ENCODE peak calls at places on chromosomes 16 and 17, in five cellular contexts. V is H54, B is EL, N is SW 1271, O is GM23248. G is an unnamed sample.

GRCh38 chr16:12639044-12639443 is 164.6 kb downstream of the CPPED1 start:
- DNase-seq in O (peak), V (peak), N (peak), B (peak), G (peak)

GRCh38 chr16:90020838-90021382 is 1.7 kb upstream of the DBNDD1 start:
- DNase-seq in B (peak), N (peak), V (no peak), O (peak), G (peak)

GRCh38 chr17:76886395-76886794 is 18.2 kb downstream of the MGAT5B start:
- DNase-seq in B (no peak), V (no peak), N (no peak), O (no peak), G (no peak)

GRCh38 chr16:69150146-69150865 is 17.9 kb downstream of the UTP4 start:
- DNase-seq in V (peak), B (peak), N (peak), O (peak), G (peak)

GRCh38 chr16:63050391-63050790 is 1014.2 kb upstream of the CDH8 start:
- DNase-seq in N (no peak), O (no peak), B (no peak), V (no peak), G (no peak)

GRCh38 chr16:2966803-2967184 is 2.4 kb upstream of the PAQR4 start:
- DNase-seq in B (no peak), N (no peak), O (peak), V (no peak), G (no peak)

GRCh38 chr16:85715169-85716015 is 26.6 kb upstream of the GINS2 start:
- DNase-seq in N (no peak), O (no peak), B (no peak), V (no peak), G (peak)

GRCh38 chr16:56372938-56373337 is 52.4 kb downstream of the AMFR start:
- DNase-seq in B (no peak), O (no peak), V (no peak), N (no peak), G (peak)

GRCh38 chr17:43832168-43832975 is 574 bp downstream of the MPP3 start:
- DNase-seq in B (peak), V (peak), N (peak), O (peak), G (peak)

GRCh38 chr16:25390761-25391160 is 133.1 kb upstream of the ZKSCAN2 start:
- DNase-seq in O (no peak), V (no peak), N (no peak), B (no peak), G (peak)

GRCh38 chr17:66995944-66996343 is 31.4 kb downstream of the CACNG4 start:
- DNase-seq in V (no peak), N (no peak), B (no peak), O (no peak), G (peak)

GRCh38 chr17:69761011-69761410 is 314.0 kb upstream of the KCNJ16 start:
- DNase-seq in O (peak), N (no peak), V (no peak), B (peak), G (peak)

GRCh38 chr16:81821422-81822128 is 42.5 kb downstream of the PLCG2 start:
- DNase-seq in V (no peak), O (no peak), B (no peak), N (no peak), G (no peak)

GRCh38 chr16:73231969-73232554 is 184.1 kb upstream of the ZFHX3 start:
- DNase-seq in V (no peak), O (no peak), B (no peak), N (no peak), G (peak)

GRCh38 chr17:78127240-78127887 is 1.2 kb downstream of the TMC6 start:
- DNase-seq in B (no peak), O (no peak), N (no peak), V (no peak), G (no peak)